ENCODE peak calls at places on chromosomes 5 and 9, in four cellular contexts. G is spleen, O is ovary, M is IMR-90. U is an unnamed sample.

GRCh38 chr5:75023368-75024159 is 28.8 kb downstream of the GCNT4 start:
- DNase-seq in G (no peak), O (no peak), M (peak), U (no peak)

GRCh38 chr5:125390316-125390715 is 643.9 kb upstream of the ZNF608 start:
- DNase-seq in G (no peak), O (no peak), M (no peak), U (no peak)

GRCh38 chr5:95669540-95669939 is 13.3 kb downstream of the SPATA9 start:
- DNase-seq in G (no peak), O (peak), M (peak), U (no peak)

GRCh38 chr5:57033503-57033902 is 81.6 kb upstream of the MIER3 start:
- DNase-seq in G (no peak), O (no peak), M (no peak), U (no peak)

GRCh38 chr9:4269872-4270271 is 30.0 kb downstream of the GLIS3 start:
- DNase-seq in G (no peak), O (no peak), M (no peak), U (no peak)

GRCh38 chr5:16430349-16431089 is 35.1 kb downstream of the ZNF622 start:
- DNase-seq in G (no peak), O (no peak), M (no peak), U (no peak)

GRCh38 chr5:174745495-174745894 is 21.1 kb downstream of the MSX2 start:
- DNase-seq in G (no peak), O (no peak), M (no peak), U (no peak)

GRCh38 chr5:31682847-31683246 is 43.9 kb downstream of the PDZD2 start:
- DNase-seq in G (no peak), O (no peak), M (no peak), U (no peak)

GRCh38 chr5:168219515-168220410 is 71.7 kb upstream of the WWC1 start:
- DNase-seq in G (no peak), O (peak), M (peak), U (peak)

GRCh38 chr5:32812399-32812798 is 101.3 kb downstream of the NPR3 start:
- DNase-seq in G (no peak), O (no peak), M (no peak), U (no peak)

GRCh38 chr5:86008704-86009103 is 609.0 kb upstream of the COX7C start:
- DNase-seq in G (no peak), O (no peak), M (no peak), U (no peak)

GRCh38 chr5:117242028-117242427 is 667.4 kb upstream of the SEMA6A start:
- DNase-seq in G (no peak), O (no peak), M (no peak), U (no peak)

GRCh38 chr9:126882746-126883145 is 22.3 kb downstream of the ZBTB34 start:
- DNase-seq in G (no peak), O (no peak), M (no peak), U (no peak)

GRCh38 chr5:110377411-110378392 is 348.8 kb downstream of the TMEM232 start:
- DNase-seq in G (no peak), O (no peak), M (peak), U (no peak)

GRCh38 chr9:134910146-134910545 is 7.6 kb downstream of the FCN1 start:
- DNase-seq in G (no peak), O (no peak), M (no peak), U (no peak)

GRCh38 chr9:127263244-127263643 is 1.3 kb upstream of the GARNL3 start:
- DNase-seq in G (no peak), O (no peak), M (no peak), U (no peak)

GRCh38 chr9:130265431-130266235 is at the start of gene HMCN2:
- DNase-seq in G (peak), O (no peak), M (no peak), U (no peak)

GRCh38 chr9:95316794-95317118 is 753 bp downstream of the FANCC start:
- DNase-seq in G (peak), O (peak), M (peak), U (peak)

GRCh38 chr5:133382661-133383579 is 229.4 kb downstream of the FSTL4 start:
- DNase-seq in G (no peak), O (no peak), M (no peak), U (no peak)

GRCh38 chr9:109017061-109017460 is 3.8 kb upstream of the CTNNAL1 start:
- DNase-seq in G (no peak), O (no peak), M (peak), U (no peak)

GRCh38 chr9:37965116-37965515 is 61.2 kb upstream of the SLC25A51 start:
- DNase-seq in G (no peak), O (no peak), M (no peak), U (no peak)

GRCh38 chr5:133789428-133789827 is 177.1 kb upstream of the FSTL4 start:
- DNase-seq in G (no peak), O (no peak), M (no peak), U (no peak)

GRCh38 chr5:73709536-73710129 is 83.6 kb downstream of the ARHGEF28 start:
- DNase-seq in G (no peak), O (no peak), M (peak), U (no peak)

GRCh38 chr9:97895695-97896332 is 26.5 kb downstream of the TRMO start:
- DNase-seq in G (no peak), O (no peak), M (peak), U (peak)
- TF ChIP-seq CTCF in G (no peak), O (no peak), M (peak), U (no peak)

DNA sequence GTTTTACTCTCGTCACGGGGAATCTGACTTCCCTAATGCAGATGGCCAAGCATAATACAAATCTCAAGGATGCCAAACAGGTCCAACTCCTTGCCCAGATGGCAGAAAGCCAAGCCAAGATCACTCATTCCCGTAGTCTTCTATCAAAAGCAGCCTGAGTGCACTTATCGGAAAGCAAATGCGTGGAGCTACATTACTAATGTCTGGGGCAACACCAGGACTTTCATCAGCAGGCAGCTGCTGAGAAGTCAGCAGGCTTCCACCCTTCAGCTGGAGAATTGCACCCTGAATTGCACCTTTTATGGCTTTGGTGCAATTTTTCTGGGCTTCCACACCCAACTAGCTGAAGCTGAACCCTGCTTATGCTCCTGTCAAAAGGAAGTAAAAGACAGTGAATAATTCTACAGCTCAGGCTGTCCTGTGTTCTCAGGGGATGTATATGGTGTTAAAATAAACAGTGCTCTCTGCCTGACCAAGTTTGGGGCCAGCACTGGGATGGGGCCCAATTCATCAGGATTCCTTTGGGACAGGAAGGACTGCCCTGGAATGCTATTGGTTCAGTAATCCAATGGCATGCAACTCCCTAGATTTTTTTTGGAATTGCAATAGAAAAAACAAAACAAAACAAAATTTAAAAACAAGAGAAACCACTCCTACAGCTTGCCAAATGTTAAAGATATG is 92.6 kb downstream of the DPYSL3 start:
- DNase-seq in G (no peak), O (peak), M (peak), U (no peak)
- H3K27ac ChIP-seq in G (no peak), O (peak), M (peak), U (no peak)

DNA sequence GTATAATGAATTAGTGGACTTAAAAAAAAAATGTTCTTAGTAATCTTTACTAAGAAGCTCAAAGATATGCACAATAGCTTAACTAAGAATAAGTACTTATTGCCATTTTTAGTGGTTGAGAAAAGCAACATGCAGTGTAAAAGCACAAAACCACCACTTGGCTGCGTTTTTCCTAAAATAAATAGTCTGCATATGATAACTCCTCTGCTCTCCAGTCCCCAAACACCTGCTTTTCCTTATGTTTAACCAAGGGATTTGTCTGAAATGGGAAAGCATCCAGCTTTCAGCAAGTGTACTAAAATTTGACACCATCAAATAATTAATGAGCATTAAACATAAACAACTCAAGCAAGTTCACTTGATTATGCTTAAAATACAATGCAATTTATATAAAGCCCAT is 41.4 kb downstream of the PSIP1 start:
- DNase-seq in G (no peak), O (no peak), M (peak), U (no peak)
- TF ChIP-seq CTCF in G (no peak), O (no peak), M (no peak), U (no peak)

DNA sequence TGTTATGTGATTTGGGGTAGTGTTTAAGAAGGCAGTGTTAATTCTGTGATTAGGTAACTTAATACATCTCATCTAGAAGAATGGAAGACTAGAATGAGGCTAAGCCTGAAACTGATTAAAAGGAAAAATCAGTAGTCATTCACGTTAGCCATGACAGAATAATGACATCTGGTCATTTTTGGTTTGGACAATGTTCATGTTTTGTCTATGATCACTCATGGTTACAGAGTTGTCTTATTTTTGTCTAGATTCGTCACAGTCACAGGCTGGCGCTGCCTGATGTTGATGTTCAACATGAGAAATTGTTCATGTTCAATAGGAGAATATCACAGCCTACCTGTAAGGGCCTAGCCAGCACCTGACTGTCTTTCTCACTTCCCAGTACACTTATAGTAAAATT is 9.5 kb upstream of the DOCK2 start:
- DNase-seq in G (no peak), O (no peak), M (no peak), U (no peak)
- H3K27ac ChIP-seq in G (no peak), O (no peak), M (no peak), U (no peak)

GRCh38 chr5:145246379-145246778 is 588.8 kb downstream of the PRELID2 start:
- DNase-seq in G (no peak), O (no peak), M (no peak), U (no peak)
- TF ChIP-seq CTCF in G (no peak), O (no peak), M (no peak), U (no peak)

GRCh38 chr9:128556276-128556675 is 3.9 kb downstream of the SPTAN1 start:
- DNase-seq in G (no peak), O (no peak), M (no peak), U (no peak)

GRCh38 chr9:128554155-128554862 is 1.9 kb downstream of the SPTAN1 start:
- DNase-seq in G (no peak), O (peak), M (peak), U (peak)

GRCh38 chr9:128555180-128555721 is 2.9 kb downstream of the SPTAN1 start:
- DNase-seq in G (no peak), O (peak), M (peak), U (peak)

GRCh38 chr9:128556915-128557634 is 4.7 kb downstream of the SPTAN1 start:
- DNase-seq in G (no peak), O (no peak), M (no peak), U (no peak)

GRCh38 chr9:128558431-128559310 is 6.3 kb downstream of the SPTAN1 start:
- DNase-seq in G (peak), O (peak), M (peak), U (peak)
- H3K27ac ChIP-seq in G (peak), O (peak), M (peak), U (peak)

DNA sequence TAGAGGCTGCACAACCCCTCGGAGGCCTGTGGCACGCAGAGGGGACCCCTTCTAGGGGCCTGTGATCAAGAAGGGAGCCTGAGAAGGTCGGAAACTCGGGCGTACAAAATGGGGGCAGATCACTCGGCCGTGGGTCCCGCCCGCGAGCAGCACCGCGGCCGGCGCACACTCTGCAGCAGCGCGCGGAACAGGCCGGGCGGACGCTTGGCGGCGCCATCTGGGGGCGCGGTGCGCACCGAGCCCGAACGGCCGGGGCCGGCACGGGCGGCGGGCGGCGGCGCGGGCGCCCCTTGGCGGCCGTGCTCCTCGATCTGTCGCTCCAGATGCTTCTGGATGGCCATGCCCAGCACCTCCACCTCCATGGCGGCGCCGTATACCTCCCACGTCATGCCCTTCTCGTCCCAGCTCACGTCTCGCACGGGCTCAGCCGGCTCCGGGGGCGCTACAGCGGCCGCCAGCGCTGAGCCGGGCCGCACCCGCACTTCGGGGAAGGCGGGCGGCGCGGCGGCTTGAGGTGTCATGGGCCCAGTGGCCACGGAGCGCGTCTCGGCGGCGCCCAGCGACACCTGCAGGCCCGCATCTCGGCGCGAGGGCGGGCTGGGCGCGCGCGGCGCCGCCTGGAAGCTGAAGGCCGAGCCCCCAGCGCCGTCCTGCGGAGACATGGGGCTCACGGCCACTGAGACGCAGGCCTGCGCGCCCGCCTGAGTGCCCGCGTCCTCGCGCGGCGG is 13.1 kb downstream of the GPRIN1 start:
- DNase-seq in G (peak), O (no peak), M (no peak), U (no peak)
- TF ChIP-seq CTCF in G (peak), O (no peak), M (no peak), U (peak)

GRCh38 chr9:133253268-133253667 is 21.7 kb downstream of the ABO start:
- DNase-seq in G (no peak), O (no peak), M (no peak), U (no peak)
- H3K27ac ChIP-seq in G (no peak), O (no peak), M (no peak), U (no peak)

U was measured in RWPE1.